ENCODE peak calls at places on chromosomes 12 and 14, in seven cellular contexts. U is nephron progenitor cell, J is brain microvascular endothelial cell, L is fibroblast of villous mesenchyme, C is cardiac fibroblast, Y is GDM1, K is HL-60. N is an unnamed sample.

GRCh38 chr12:78194448-78194847 is 363.8 kb downstream of the NAV3 start:
- DNase-seq in U (no peak), J (peak), L (peak), C (peak), Y (no peak), K (no peak), N (no peak)

GRCh38 chr14:102250636-102251035 is 54.3 kb downstream of the MOK start:
- DNase-seq in U (no peak), J (no peak), L (no peak), C (no peak), Y (no peak), K (no peak), N (no peak)

GRCh38 chr12:124923906-124924734 is 9.7 kb upstream of the UBC start:
- DNase-seq in U (no peak), J (peak), L (peak), C (peak), Y (no peak), K (no peak), N (no peak)

GRCh38 chr14:89365071-89365801 is 51.8 kb downstream of the FOXN3 start:
- DNase-seq in U (no peak), J (no peak), L (peak), C (peak), Y (peak), K (peak), N (no peak)

GRCh38 chr12:40655451-40655850 is 36.8 kb upstream of the CNTN1 start:
- DNase-seq in U (no peak), J (no peak), L (peak), C (no peak), Y (no peak), K (no peak), N (no peak)

GRCh38 chr12:6229823-6230222 is 29.6 kb downstream of the CD9 start:
- DNase-seq in U (peak), J (peak), L (peak), C (peak), Y (no peak), K (peak), N (no peak)

GRCh38 chr12:47896633-47897032 is 8.2 kb downstream of the VDR start:
- DNase-seq in U (no peak), J (no peak), L (no peak), C (no peak), Y (no peak), K (no peak), N (no peak)

GRCh38 chr12:58918475-58918874 is 1.8 kb downstream of the LRIG3 start:
- DNase-seq in U (no peak), J (no peak), L (no peak), C (peak), Y (no peak), K (no peak), N (no peak)

GRCh38 chr12:75913502-75914110 is 118.0 kb downstream of the PHLDA1 start:
- DNase-seq in U (no peak), J (no peak), L (no peak), C (no peak), Y (no peak), K (no peak), N (no peak)

GRCh38 chr12:30927210-30927576 is 645 bp downstream of the TSPAN11 start:
- DNase-seq in U (no peak), J (no peak), L (no peak), C (no peak), Y (no peak), K (no peak), N (no peak)

GRCh38 chr14:61876362-61877049 is 114.3 kb downstream of the SNAPC1 start:
- DNase-seq in U (no peak), J (no peak), L (no peak), C (no peak), Y (no peak), K (no peak), N (no peak)

GRCh38 chr14:90412058-90412457 is 15.2 kb downstream of the CALM1 start:
- DNase-seq in U (no peak), J (no peak), L (no peak), C (no peak), Y (no peak), K (no peak), N (no peak)

GRCh38 chr14:69076341-69076740 is 76.6 kb downstream of the DCAF5 start:
- DNase-seq in U (no peak), J (no peak), L (no peak), C (no peak), Y (no peak), K (no peak), N (no peak)

GRCh38 chr12:30268036-30268435 is 427.6 kb downstream of the IPO8 start:
- DNase-seq in U (no peak), J (no peak), L (no peak), C (no peak), Y (no peak), K (no peak), N (no peak)

GRCh38 chr14:61152851-61153364 is 128.2 kb downstream of the TMEM30B start:
- DNase-seq in U (no peak), J (no peak), L (peak), C (peak), Y (no peak), K (no peak), N (no peak)

GRCh38 chr14:89219056-89219455 is 198.0 kb downstream of the FOXN3 start:
- DNase-seq in U (no peak), J (no peak), L (no peak), C (no peak), Y (no peak), K (peak), N (no peak)

GRCh38 chr12:120959111-120959878 is 19.0 kb upstream of the HNF1A start:
- DNase-seq in U (no peak), J (no peak), L (no peak), C (no peak), Y (no peak), K (no peak), N (no peak)

GRCh38 chr12:66409195-66409871 is 107.0 kb downstream of the HELB start:
- DNase-seq in U (peak), J (peak), L (peak), C (peak), Y (peak), K (peak), N (peak)

GRCh38 chr12:46363582-46364299 is 8.8 kb downstream of the SLC38A2 start:
- DNase-seq in U (no peak), J (no peak), L (no peak), C (no peak), Y (no peak), K (no peak), N (no peak)

GRCh38 chr12:124774054-124774461 is 89.6 kb downstream of the SCARB1 start:
- DNase-seq in U (no peak), J (no peak), L (no peak), C (peak), Y (no peak), K (peak), N (no peak)

GRCh38 chr12:6226701-6227096 is 26.5 kb downstream of the CD9 start:
- DNase-seq in U (no peak), J (no peak), L (no peak), C (no peak), Y (no peak), K (no peak), N (no peak)

GRCh38 chr12:62106547-62107175 is 153.5 kb upstream of the USP15 start:
- DNase-seq in U (no peak), J (no peak), L (no peak), C (no peak), Y (no peak), K (no peak), N (no peak)

GRCh38 chr14:24995016-24995415 is 54.9 kb downstream of the STXBP6 start:
- DNase-seq in U (no peak), J (no peak), L (no peak), C (no peak), Y (no peak), K (no peak), N (no peak)

GRCh38 chr12:7628401-7628961 is 37.2 kb downstream of the APOBEC1 start:
- DNase-seq in U (peak), J (no peak), L (no peak), C (no peak), Y (no peak), K (no peak), N (no peak)

GRCh38 chr12:65926119-65927004 is 102.1 kb downstream of the HMGA2 start:
- DNase-seq in U (no peak), J (no peak), L (no peak), C (no peak), Y (no peak), K (no peak), N (no peak)

GRCh38 chr14:99522457-99522891 is 41.3 kb downstream of the CCNK start:
- DNase-seq in U (peak), J (peak), L (peak), C (peak), Y (no peak), K (no peak), N (no peak)

GRCh38 chr12:83074495-83074894 is 387.8 kb downstream of the TMTC2 start:
- DNase-seq in U (no peak), J (no peak), L (no peak), C (no peak), Y (no peak), K (no peak), N (no peak)

GRCh38 chr12:22101749-22102243 is 55.8 kb downstream of the CMAS start:
- DNase-seq in U (no peak), J (peak), L (peak), C (peak), Y (peak), K (no peak), N (no peak)

GRCh38 chr12:22518067-22518719 is 26.1 kb downstream of the C2CD5 start:
- DNase-seq in U (no peak), J (peak), L (no peak), C (peak), Y (no peak), K (no peak), N (no peak)

N was measured in HEK293T.